ENCODE peak calls at places on chromosomes 1 and 21, in five cellular contexts. One of them, this sample, is unnamed.

GRCh38 chr1:156480411-156481192 is 20.0 kb downstream of the MEF2D start:
- DNase-seq in left ventricle myocardium superior: peak; percentile 81
- DNase-seq in T-helper 1 cell: peak; percentile 58
- DNase-seq in stimulated activated CD8-positive, alpha-beta memory T cell treated with anti-CD3 and anti-CD28 coated beads, Interleukin-7, amount 100 ng/mL, for 1 hour: peak; percentile 62
- DNase-seq in NCI-H1105 treated with DMSO at 0.1 percent for 48 hours: no peak
- DNase-seq in this sample: no peak

GRCh38 chr1:246815693-246816270 is 91.6 kb downstream of the SCCPDH start:
- DNase-seq in NCI-H1105 treated with DMSO at 0.1 percent for 48 hours: no peak
- DNase-seq in left ventricle myocardium superior: no peak
- DNase-seq in stimulated activated CD8-positive, alpha-beta memory T cell treated with anti-CD3 and anti-CD28 coated beads, Interleukin-7, amount 100 ng/mL, for 1 hour: no peak
- DNase-seq in T-helper 1 cell: no peak
- DNase-seq in this sample: no peak

GRCh38 chr1:233664804-233665574 is 51.1 kb downstream of the KCNK1 start:
- DNase-seq in left ventricle myocardium superior: no peak
- DNase-seq in stimulated activated CD8-positive, alpha-beta memory T cell treated with anti-CD3 and anti-CD28 coated beads, Interleukin-7, amount 100 ng/mL, for 1 hour: no peak
- DNase-seq in NCI-H1105 treated with DMSO at 0.1 percent for 48 hours: no peak
- DNase-seq in T-helper 1 cell: no peak
- DNase-seq in this sample: no peak

GRCh38 chr1:56025942-56026341 is 553.4 kb downstream of the PLPP3 start:
- DNase-seq in T-helper 1 cell: no peak
- DNase-seq in left ventricle myocardium superior: no peak
- DNase-seq in NCI-H1105 treated with DMSO at 0.1 percent for 48 hours: no peak
- DNase-seq in stimulated activated CD8-positive, alpha-beta memory T cell treated with anti-CD3 and anti-CD28 coated beads, Interleukin-7, amount 100 ng/mL, for 1 hour: no peak
- DNase-seq in this sample: no peak

GRCh38 chr1:198577444-198577843 is 37.0 kb upstream of the ATP6V1G3 start:
- DNase-seq in stimulated activated CD8-positive, alpha-beta memory T cell treated with anti-CD3 and anti-CD28 coated beads, Interleukin-7, amount 100 ng/mL, for 1 hour: no peak
- DNase-seq in NCI-H1105 treated with DMSO at 0.1 percent for 48 hours: no peak
- DNase-seq in left ventricle myocardium superior: no peak
- DNase-seq in T-helper 1 cell: no peak
- DNase-seq in this sample: no peak

GRCh38 chr1:77056525-77056924 is 162.7 kb downstream of the PIGK start:
- DNase-seq in stimulated activated CD8-positive, alpha-beta memory T cell treated with anti-CD3 and anti-CD28 coated beads, Interleukin-7, amount 100 ng/mL, for 1 hour: no peak
- DNase-seq in T-helper 1 cell: no peak
- DNase-seq in NCI-H1105 treated with DMSO at 0.1 percent for 48 hours: no peak
- DNase-seq in left ventricle myocardium superior: no peak
- DNase-seq in this sample: no peak

GRCh38 chr21:31252611-31253010 is 91.5 kb downstream of the TIAM1 start:
- DNase-seq in left ventricle myocardium superior: no peak
- DNase-seq in T-helper 1 cell: no peak
- DNase-seq in stimulated activated CD8-positive, alpha-beta memory T cell treated with anti-CD3 and anti-CD28 coated beads, Interleukin-7, amount 100 ng/mL, for 1 hour: no peak
- DNase-seq in NCI-H1105 treated with DMSO at 0.1 percent for 48 hours: no peak
- DNase-seq in this sample: no peak

GRCh38 chr21:31795992-31796391 is 64.1 kb upstream of the SCAF4 start:
- DNase-seq in NCI-H1105 treated with DMSO at 0.1 percent for 48 hours: no peak
- DNase-seq in left ventricle myocardium superior: no peak
- DNase-seq in stimulated activated CD8-positive, alpha-beta memory T cell treated with anti-CD3 and anti-CD28 coated beads, Interleukin-7, amount 100 ng/mL, for 1 hour: no peak
- DNase-seq in T-helper 1 cell: no peak
- DNase-seq in this sample: no peak

GRCh38 chr1:243375596-243375995 is 119.8 kb downstream of the SDCCAG8 start:
- DNase-seq in T-helper 1 cell: no peak
- DNase-seq in left ventricle myocardium superior: no peak
- DNase-seq in stimulated activated CD8-positive, alpha-beta memory T cell treated with anti-CD3 and anti-CD28 coated beads, Interleukin-7, amount 100 ng/mL, for 1 hour: no peak
- DNase-seq in NCI-H1105 treated with DMSO at 0.1 percent for 48 hours: no peak
- DNase-seq in this sample: no peak

GRCh38 chr1:62131093-62131725 is 63.4 kb upstream of the L1TD1 start:
- DNase-seq in left ventricle myocardium superior: no peak
- DNase-seq in stimulated activated CD8-positive, alpha-beta memory T cell treated with anti-CD3 and anti-CD28 coated beads, Interleukin-7, amount 100 ng/mL, for 1 hour: no peak
- DNase-seq in NCI-H1105 treated with DMSO at 0.1 percent for 48 hours: peak; percentile 76
- DNase-seq in T-helper 1 cell: no peak
- DNase-seq in this sample: no peak

GRCh38 chr1:157312270-157312812 is 174.1 kb upstream of the ETV3 start:
- DNase-seq in NCI-H1105 treated with DMSO at 0.1 percent for 48 hours: no peak
- DNase-seq in stimulated activated CD8-positive, alpha-beta memory T cell treated with anti-CD3 and anti-CD28 coated beads, Interleukin-7, amount 100 ng/mL, for 1 hour: no peak
- DNase-seq in T-helper 1 cell: no peak
- DNase-seq in left ventricle myocardium superior: no peak
- DNase-seq in this sample: no peak

GRCh38 chr1:223363057-223363855 is 720 bp downstream of the SUSD4 start:
- DNase-seq in NCI-H1105 treated with DMSO at 0.1 percent for 48 hours: peak; percentile 42
- DNase-seq in T-helper 1 cell: no peak
- DNase-seq in left ventricle myocardium superior: peak; percentile 67
- DNase-seq in stimulated activated CD8-positive, alpha-beta memory T cell treated with anti-CD3 and anti-CD28 coated beads, Interleukin-7, amount 100 ng/mL, for 1 hour: no peak
- DNase-seq in this sample: no peak

GRCh38 chr1:172003766-172004530 is 162.7 kb downstream of the DNM3 start:
- DNase-seq in left ventricle myocardium superior: no peak
- DNase-seq in stimulated activated CD8-positive, alpha-beta memory T cell treated with anti-CD3 and anti-CD28 coated beads, Interleukin-7, amount 100 ng/mL, for 1 hour: no peak
- DNase-seq in NCI-H1105 treated with DMSO at 0.1 percent for 48 hours: no peak
- DNase-seq in T-helper 1 cell: no peak
- DNase-seq in this sample: no peak

GRCh38 chr1:54363925-54364324 is 42.3 kb downstream of the SSBP3 start:
- DNase-seq in T-helper 1 cell: no peak
- DNase-seq in left ventricle myocardium superior: no peak
- DNase-seq in stimulated activated CD8-positive, alpha-beta memory T cell treated with anti-CD3 and anti-CD28 coated beads, Interleukin-7, amount 100 ng/mL, for 1 hour: no peak
- DNase-seq in NCI-H1105 treated with DMSO at 0.1 percent for 48 hours: no peak
- DNase-seq in this sample: no peak

GRCh38 chr1:5399771-5400170 is 592.5 kb downstream of the NPHP4 start:
- DNase-seq in NCI-H1105 treated with DMSO at 0.1 percent for 48 hours: no peak
- DNase-seq in stimulated activated CD8-positive, alpha-beta memory T cell treated with anti-CD3 and anti-CD28 coated beads, Interleukin-7, amount 100 ng/mL, for 1 hour: no peak
- DNase-seq in left ventricle myocardium superior: no peak
- DNase-seq in T-helper 1 cell: no peak
- DNase-seq in this sample: no peak

GRCh38 chr1:75502776-75503175 is 108.1 kb downstream of the SLC44A5 start:
- DNase-seq in left ventricle myocardium superior: no peak
- DNase-seq in T-helper 1 cell: no peak
- DNase-seq in NCI-H1105 treated with DMSO at 0.1 percent for 48 hours: no peak
- DNase-seq in stimulated activated CD8-positive, alpha-beta memory T cell treated with anti-CD3 and anti-CD28 coated beads, Interleukin-7, amount 100 ng/mL, for 1 hour: no peak
- DNase-seq in this sample: no peak

GRCh38 chr1:44723496-44724407 is 7.2 kb downstream of the RNU5D-1 start:
- DNase-seq in stimulated activated CD8-positive, alpha-beta memory T cell treated with anti-CD3 and anti-CD28 coated beads, Interleukin-7, amount 100 ng/mL, for 1 hour: no peak
- DNase-seq in T-helper 1 cell: no peak
- DNase-seq in left ventricle myocardium superior: peak; percentile 46
- DNase-seq in NCI-H1105 treated with DMSO at 0.1 percent for 48 hours: no peak
- DNase-seq in this sample: no peak

GRCh38 chr1:27607239-27607804 is 3.4 kb upstream of the AHDC1 start:
- DNase-seq in T-helper 1 cell: no peak
- DNase-seq in stimulated activated CD8-positive, alpha-beta memory T cell treated with anti-CD3 and anti-CD28 coated beads, Interleukin-7, amount 100 ng/mL, for 1 hour: no peak
- DNase-seq in left ventricle myocardium superior: no peak
- DNase-seq in NCI-H1105 treated with DMSO at 0.1 percent for 48 hours: no peak
- DNase-seq in this sample: no peak

GRCh38 chr1:225906467-225906866 is 17.5 kb upstream of the LEFTY1 start:
- DNase-seq in left ventricle myocardium superior: no peak
- DNase-seq in NCI-H1105 treated with DMSO at 0.1 percent for 48 hours: no peak
- DNase-seq in stimulated activated CD8-positive, alpha-beta memory T cell treated with anti-CD3 and anti-CD28 coated beads, Interleukin-7, amount 100 ng/mL, for 1 hour: no peak
- DNase-seq in T-helper 1 cell: no peak
- DNase-seq in this sample: no peak

This sample was measured in right atrium auricular region.